ENCODE peak calls at places on chromosomes 1 and 21, in ten cellular contexts. R is brain microvascular endothelial cell, T is cardiac fibroblast, V is tibial artery, O is left ventricle myocardium inferior, Y is astrocyte of the spinal cord, E is psoas muscle, H is body of pancreas, J is left lung, U is right lobe of liver. X is an unnamed sample.

GRCh38 chr1:20440785-20441200 is 45.2 kb downstream of the CAMK2N1 start:
- DNase-seq in R (peak), T (peak), V (no peak), O (peak), Y (peak), E (no peak), H (peak), J (no peak), U (peak), X (no peak)

GRCh38 chr1:233791750-233792149 is 112.7 kb upstream of the SLC35F3 start:
- DNase-seq in R (no peak), T (no peak), V (no peak), O (no peak), Y (no peak), E (no peak), H (peak), J (no peak), U (no peak), X (no peak)

GRCh38 chr1:233166896-233167295 is 128.6 kb downstream of the PCNX2 start:
- DNase-seq in R (no peak), T (peak), V (no peak), O (no peak), Y (peak), E (no peak), H (no peak), J (no peak), U (no peak), X (no peak)

GRCh38 chr1:99527545-99527944 is 118.4 kb upstream of the PALMD start:
- DNase-seq in R (no peak), T (no peak), V (no peak), O (no peak), Y (no peak), E (no peak), H (no peak), J (no peak), U (no peak), X (no peak)

GRCh38 chr1:10637833-10638558 is 158.4 kb downstream of the CASZ1 start:
- DNase-seq in R (no peak), T (no peak), V (no peak), O (no peak), Y (no peak), E (no peak), H (no peak), J (no peak), U (no peak), X (no peak)

GRCh38 chr1:11158720-11159321 is 30.3 kb upstream of the ANGPTL7 start:
- DNase-seq in R (peak), T (peak), V (no peak), O (no peak), Y (peak), E (no peak), H (peak), J (no peak), U (no peak), X (peak)

GRCh38 chr1:223341111-223341510 is 22.9 kb downstream of the SUSD4 start:
- DNase-seq in R (peak), T (no peak), V (no peak), O (peak), Y (peak), E (peak), H (peak), J (peak), U (no peak), X (no peak)

GRCh38 chr1:230972855-230973271 is 5.8 kb downstream of the TTC13 start:
- DNase-seq in R (peak), T (no peak), V (no peak), O (no peak), Y (peak), E (no peak), H (no peak), J (no peak), U (no peak), X (no peak)

GRCh38 chr1:212060632-212061472 is 25.3 kb downstream of the DTL start:
- DNase-seq in R (no peak), T (no peak), V (no peak), O (no peak), Y (no peak), E (no peak), H (no peak), J (no peak), U (no peak), X (no peak)

GRCh38 chr1:207499573-207499972 is 3.6 kb downstream of the CR1 start:
- DNase-seq in R (peak), T (peak), V (no peak), O (peak), Y (peak), E (peak), H (peak), J (no peak), U (peak), X (peak)

GRCh38 chr1:204319462-204319861 is 40.3 kb downstream of the PLEKHA6 start:
- DNase-seq in R (peak), T (peak), V (no peak), O (no peak), Y (peak), E (no peak), H (no peak), J (no peak), U (no peak), X (no peak)

GRCh38 chr1:239976130-239976968 is 115.3 kb upstream of the FMN2 start:
- DNase-seq in R (peak), T (peak), V (no peak), O (no peak), Y (peak), E (no peak), H (peak), J (no peak), U (no peak), X (no peak)

GRCh38 chr1:107250169-107250568 is 109.3 kb downstream of the NTNG1 start:
- DNase-seq in R (no peak), T (no peak), V (no peak), O (no peak), Y (no peak), E (no peak), H (no peak), J (no peak), U (no peak), X (no peak)

GRCh38 chr21:45404726-45405270 is at the start of gene COL18A1:
- DNase-seq in R (no peak), T (peak), V (peak), O (peak), Y (peak), E (peak), H (peak), J (peak), U (peak), X (no peak)

GRCh38 chr21:15793547-15794235 is 63.9 kb downstream of the USP25 start:
- DNase-seq in R (no peak), T (peak), V (no peak), O (no peak), Y (no peak), E (no peak), H (no peak), J (no peak), U (no peak), X (no peak)

GRCh38 chr1:111706921-111707320 is 32.3 kb downstream of the INKA2 start:
- DNase-seq in R (no peak), T (no peak), V (no peak), O (no peak), Y (no peak), E (no peak), H (no peak), J (no peak), U (no peak), X (no peak)

GRCh38 chr1:165666152-165666551 is 32.2 kb downstream of the ALDH9A1 start:
- DNase-seq in R (no peak), T (peak), V (no peak), O (no peak), Y (no peak), E (no peak), H (no peak), J (no peak), U (no peak), X (no peak)

GRCh38 chr21:42414928-42415769 is 11.4 kb downstream of the UBASH3A start:
- DNase-seq in R (peak), T (peak), V (no peak), O (no peak), Y (peak), E (no peak), H (peak), J (no peak), U (no peak), X (no peak)

GRCh38 chr1:203548917-203549708 is 55.2 kb downstream of the OPTC start:
- DNase-seq in R (no peak), T (peak), V (no peak), O (no peak), Y (no peak), E (no peak), H (no peak), J (no peak), U (no peak), X (no peak)

GRCh38 chr1:23727362-23727811 is 15.9 kb upstream of the ELOA start:
- DNase-seq in R (no peak), T (peak), V (peak), O (peak), Y (no peak), E (peak), H (peak), J (peak), U (peak), X (no peak)

GRCh38 chr1:145786271-145786670 is 37.6 kb downstream of the RNF115 start:
- DNase-seq in R (no peak), T (no peak), V (no peak), O (no peak), Y (no peak), E (no peak), H (no peak), J (no peak), U (no peak), X (no peak)
- H3K4me3 ChIP-seq in R (no peak), T (no peak), V (no peak), O (no peak), Y (no peak), E (no peak), H (no peak), J (no peak), U (no peak), X (no peak)

DNA sequence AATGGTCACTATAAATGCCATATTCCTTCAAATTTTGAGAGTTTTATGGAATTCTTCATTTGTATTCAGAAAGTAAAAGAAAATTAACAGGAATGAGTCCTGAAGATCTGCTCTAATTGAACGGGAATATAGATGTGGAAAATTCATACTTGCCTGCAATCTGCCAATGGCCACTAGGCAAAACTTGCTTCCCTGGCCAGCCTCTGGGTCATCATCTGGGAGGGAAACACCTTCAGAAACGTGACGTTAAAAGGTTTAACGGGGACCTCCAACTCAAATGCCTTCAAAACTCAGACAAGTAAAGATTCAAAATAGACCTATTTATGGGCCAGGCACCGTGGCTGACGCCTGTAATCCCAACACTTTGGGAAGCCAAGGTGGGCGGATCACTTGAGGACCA is 21.7 kb upstream of the CTSK start:
- DNase-seq in R (no peak), T (no peak), V (no peak), O (no peak), Y (no peak), E (no peak), H (no peak), J (no peak), U (no peak), X (no peak)
- TF ChIP-seq CTCF in R (peak), T (peak), V (peak), O (peak), Y (peak), E (peak), H (no peak), J (no peak), U (no peak), X (peak)

GRCh38 chr1:25031966-25032667 is 102.0 kb upstream of the RUNX3 start:
- DNase-seq in R (peak), T (peak), V (no peak), O (peak), Y (peak), E (no peak), H (peak), J (peak), U (no peak), X (peak)
- H3K4me3 ChIP-seq in R (no peak), T (no peak), V (no peak), O (no peak), Y (no peak), E (no peak), H (no peak), J (no peak), U (no peak), X (no peak)

DNA sequence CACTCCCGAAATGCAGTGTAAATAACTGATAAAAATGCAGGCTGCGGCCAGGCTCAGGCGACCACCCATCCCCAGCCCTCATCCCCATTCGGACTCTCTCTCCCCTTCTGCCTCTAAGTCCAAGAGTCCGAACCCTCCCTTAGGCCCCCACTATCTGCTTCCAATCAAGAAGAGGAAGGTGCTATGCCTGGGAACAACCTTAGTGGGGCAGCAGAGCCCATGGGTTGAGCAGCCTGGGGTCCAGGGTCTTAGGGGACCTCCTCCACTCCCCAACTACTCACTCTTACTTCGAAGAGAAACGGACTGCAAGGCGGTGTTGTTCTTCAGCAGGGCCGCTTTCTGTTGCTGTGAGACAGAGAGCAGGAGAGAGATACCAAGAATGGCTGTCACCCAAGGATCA is 12.2 kb downstream of the ARHGEF2 start:
- DNase-seq in R (no peak), T (no peak), V (no peak), O (no peak), Y (no peak), E (no peak), H (no peak), J (no peak), U (no peak), X (no peak)
- TF ChIP-seq CTCF in R (peak), T (peak), V (no peak), O (peak), Y (peak), E (peak), H (no peak), J (no peak), U (no peak), X (peak)

GRCh38 chr1:85583355-85584263 is 3.0 kb downstream of the CCN1 start:
- DNase-seq in R (no peak), T (peak), V (no peak), O (no peak), Y (no peak), E (no peak), H (no peak), J (no peak), U (no peak), X (no peak)

GRCh38 chr1:85581138-85581801 is 709 bp downstream of the CCN1 start:
- DNase-seq in R (no peak), T (peak), V (peak), O (peak), Y (peak), E (peak), H (peak), J (peak), U (peak), X (no peak)

GRCh38 chr1:85581802-85582686 is 1.5 kb downstream of the CCN1 start:
- DNase-seq in R (peak), T (peak), V (peak), O (peak), Y (peak), E (peak), H (peak), J (no peak), U (no peak), X (no peak)

GRCh38 chr1:85584264-85584781 is 3.8 kb downstream of the CCN1 start:
- DNase-seq in R (peak), T (peak), V (no peak), O (no peak), Y (peak), E (no peak), H (no peak), J (no peak), U (no peak), X (peak)

DNA sequence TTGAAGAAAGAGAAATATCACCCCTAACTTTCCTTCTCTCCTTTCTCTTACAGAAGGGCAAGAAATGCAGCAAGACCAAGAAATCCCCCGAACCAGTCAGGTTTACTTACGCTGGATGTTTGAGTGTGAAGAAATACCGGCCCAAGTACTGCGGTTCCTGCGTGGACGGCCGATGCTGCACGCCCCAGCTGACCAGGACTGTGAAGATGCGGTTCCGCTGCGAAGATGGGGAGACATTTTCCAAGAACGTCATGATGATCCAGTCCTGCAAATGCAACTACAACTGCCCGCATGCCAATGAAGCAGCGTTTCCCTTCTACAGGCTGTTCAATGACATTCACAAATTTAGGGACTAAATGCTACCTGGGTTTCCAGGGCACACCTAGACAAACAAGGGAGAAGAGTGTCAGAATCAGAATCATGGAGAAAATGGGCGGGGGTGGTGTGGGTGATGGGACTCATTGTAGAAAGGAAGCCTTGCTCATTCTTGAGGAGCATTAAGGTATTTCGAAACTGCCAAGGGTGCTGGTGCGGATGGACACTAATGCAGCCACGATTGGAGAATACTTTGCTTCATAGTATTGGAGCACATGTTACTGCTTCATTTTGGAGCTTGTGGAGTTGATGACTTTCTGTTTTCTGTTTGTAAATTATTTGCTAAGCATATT is 2.3 kb downstream of the CCN1 start:
- DNase-seq in R (no peak), T (peak), V (no peak), O (no peak), Y (no peak), E (no peak), H (no peak), J (no peak), U (no peak), X (no peak)
- H3K4me3 ChIP-seq in R (peak), T (peak), V (peak), O (peak), Y (peak), E (peak), H (no peak), J (peak), U (peak), X (peak)

GRCh38 chr21:36512971-36513370 is 33.0 kb upstream of the CLDN14 start:
- DNase-seq in R (no peak), T (no peak), V (no peak), O (no peak), Y (no peak), E (no peak), H (no peak), J (no peak), U (no peak), X (no peak)
- TF ChIP-seq CTCF in R (no peak), T (no peak), V (no peak), O (no peak), Y (no peak), E (no peak), H (no peak), J (no peak), U (no peak), X (no peak)

GRCh38 chr1:53693361-53693760 is 45.6 kb downstream of the GLIS1 start:
- DNase-seq in R (no peak), T (peak), V (no peak), O (no peak), Y (no peak), E (no peak), H (no peak), J (no peak), U (no peak), X (no peak)

GRCh38 chr1:53689736-53690401 is 49.1 kb downstream of the GLIS1 start:
- DNase-seq in R (no peak), T (no peak), V (no peak), O (no peak), Y (no peak), E (no peak), H (no peak), J (no peak), U (no peak), X (no peak)

GRCh38 chr1:53689223-53689622 is 49.7 kb downstream of the GLIS1 start:
- DNase-seq in R (no peak), T (no peak), V (no peak), O (no peak), Y (no peak), E (no peak), H (no peak), J (no peak), U (no peak), X (no peak)

GRCh38 chr1:53690411-53690810 is 48.6 kb downstream of the GLIS1 start:
- DNase-seq in R (no peak), T (no peak), V (no peak), O (no peak), Y (no peak), E (no peak), H (no peak), J (no peak), U (no peak), X (no peak)

GRCh38 chr1:53691326-53691725 is 47.6 kb downstream of the GLIS1 start:
- DNase-seq in R (no peak), T (no peak), V (no peak), O (no peak), Y (no peak), E (no peak), H (no peak), J (no peak), U (no peak), X (no peak)
- H3K4me3 ChIP-seq in R (no peak), T (no peak), V (no peak), O (no peak), Y (no peak), E (no peak), H (no peak), J (no peak), U (no peak), X (no peak)

DNA sequence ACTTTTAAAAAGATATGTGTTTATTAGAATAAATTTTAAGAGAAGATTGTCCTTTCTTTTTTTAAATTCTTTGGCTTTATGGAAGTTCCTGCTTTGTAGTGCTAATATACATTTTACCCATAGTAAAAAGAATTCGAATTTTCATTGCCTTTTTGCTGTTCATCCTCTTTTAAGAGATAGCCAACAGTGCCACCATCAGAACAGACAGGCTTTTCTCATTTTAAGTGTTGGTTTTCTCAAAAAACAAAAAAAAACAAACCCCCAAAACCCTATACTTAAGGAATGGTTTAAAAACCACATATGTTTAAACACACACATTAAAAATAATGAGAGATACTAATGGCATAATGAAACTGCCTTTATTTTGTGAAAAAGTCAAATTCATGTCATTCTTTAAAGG is 118.8 kb downstream of the NEK7 start:
- DNase-seq in R (no peak), T (no peak), V (no peak), O (no peak), Y (no peak), E (no peak), H (no peak), J (no peak), U (no peak), X (no peak)
- TF ChIP-seq CTCF in R (no peak), T (no peak), V (no peak), O (no peak), Y (no peak), E (no peak), H (no peak), J (no peak), U (no peak), X (no peak)